ENCODE peak calls at places on chromosomes 11 and 22, in nine cellular contexts. H, C, Y, L, A, S, O, T and D are unnamed samples.

GRCh38 chr11:61325649-61326414 is 7.1 kb downstream of the DDB1 start:
- DNase-seq in H (no peak), C (no peak), Y (no peak), L (no peak), A (no peak), S (no peak), O (no peak), T (no peak), D (no peak)

GRCh38 chr11:62921201-62921572 is at the start of gene CHRM1:
- DNase-seq in H (no peak), C (no peak), Y (peak; percentile 16), L (peak; percentile 23), A (peak; percentile 68), S (no peak), O (no peak), T (no peak), D (no peak)

GRCh38 chr22:30425616-30426394 is at the start of gene MTFP1:
- DNase-seq in H (peak; percentile 83), C (peak; percentile 74), Y (peak; percentile 60), L (peak; percentile 55), A (peak; percentile 90), S (peak; percentile 64), O (peak; percentile 72), T (peak; percentile 64), D (peak; percentile 39)

GRCh38 chr22:37193629-37194191 is 5.7 kb upstream of the C1QTNF6 start:
- DNase-seq in H (no peak), C (no peak), Y (no peak), L (peak; percentile 33), A (no peak), S (peak; percentile 63), O (peak; percentile 31), T (peak; percentile 35), D (no peak)

GRCh38 chr22:24819941-24820461 is 14.0 kb downstream of the SGSM1 start:
- DNase-seq in H (no peak), C (peak; percentile 7), Y (no peak), L (peak; percentile 80), A (no peak), S (no peak), O (peak; percentile 77), T (peak; percentile 27), D (no peak)

GRCh38 chr22:20036119-20036518 is 15.2 kb downstream of the TANGO2 start:
- DNase-seq in H (no peak), C (no peak), Y (no peak), L (no peak), A (no peak), S (no peak), O (no peak), T (no peak), D (no peak)

GRCh38 chr22:26398741-26399153 is 30.3 kb upstream of the ASPHD2 start:
- DNase-seq in H (peak; percentile 69), C (peak; percentile 91), Y (peak; percentile 34), L (peak; percentile 65), A (peak; percentile 77), S (peak; percentile 19), O (peak; percentile 40), T (peak; percentile 22), D (peak; percentile 32)

GRCh38 chr11:76246271-76246933 is 40.1 kb upstream of the WNT11 start:
- DNase-seq in H (no peak), C (no peak), Y (no peak), L (no peak), A (peak; percentile 77), S (no peak), O (peak; percentile 12), T (no peak), D (no peak)

GRCh38 chr11:19577849-19578619 is 134.6 kb upstream of the NAV2 start:
- DNase-seq in H (no peak), C (peak; percentile 67), Y (no peak), L (peak; percentile 28), A (no peak), S (no peak), O (peak; percentile 65), T (peak; percentile 73), D (no peak)

GRCh38 chr11:111635706-111636045 is 33.4 kb downstream of the SIK2 start:
- DNase-seq in H (no peak), C (peak; percentile 49), Y (no peak), L (peak; percentile 60), A (no peak), S (no peak), O (peak; percentile 58), T (peak; percentile 24), D (no peak)

GRCh38 chr11:17473071-17473744 is 3.4 kb downstream of the ABCC8 start:
- DNase-seq in H (peak; percentile 86), C (peak; percentile 5), Y (no peak), L (no peak), A (no peak), S (no peak), O (no peak), T (no peak), D (no peak)

GRCh38 chr11:67351275-67352005 is 1.9 kb downstream of the POLD4 start:
- DNase-seq in H (peak; percentile 60), C (peak; percentile 85), Y (peak; percentile 72), L (peak; percentile 78), A (peak; percentile 89), S (peak; percentile 63), O (no peak), T (peak; percentile 68), D (peak; percentile 64)

GRCh38 chr11:46272816-46273427 is 4.5 kb upstream of the CREB3L1 start:
- DNase-seq in H (peak; percentile 31), C (peak; percentile 89), Y (peak; percentile 55), L (peak; percentile 67), A (no peak), S (no peak), O (peak; percentile 73), T (peak; percentile 69), D (no peak)

GRCh38 chr11:59862252-59862651 is 4.0 kb downstream of the TCN1 start:
- DNase-seq in H (no peak), C (no peak), Y (no peak), L (no peak), A (no peak), S (no peak), O (no peak), T (no peak), D (no peak)

GRCh38 chr11:76156971-76157427 is 49.3 kb downstream of the WNT11 start:
- DNase-seq in H (no peak), C (no peak), Y (no peak), L (no peak), A (peak; percentile 59), S (no peak), O (no peak), T (no peak), D (no peak)

GRCh38 chr11:94652735-94653284 is 85.6 kb downstream of the PIWIL4 start:
- DNase-seq in H (no peak), C (no peak), Y (no peak), L (no peak), A (no peak), S (no peak), O (no peak), T (no peak), D (no peak)

GRCh38 chr11:97428247-97428646 is 1038.4 kb downstream of the JRKL start:
- DNase-seq in H (no peak), C (no peak), Y (no peak), L (no peak), A (no peak), S (no peak), O (no peak), T (no peak), D (no peak)

GRCh38 chr11:66417000-66417399 is 3.8 kb upstream of the NPAS4 start:
- DNase-seq in H (no peak), C (no peak), Y (no peak), L (no peak), A (no peak), S (no peak), O (no peak), T (no peak), D (no peak)

GRCh38 chr22:28883917-28884753 is 763 bp downstream of the ZNRF3 start:
- DNase-seq in H (peak; percentile 28), C (peak; percentile 77), Y (peak; percentile 19), L (peak; percentile 53), A (peak; percentile 87), S (peak; percentile 28), O (peak; percentile 33), T (peak; percentile 53), D (peak; percentile 26)

DNA sequence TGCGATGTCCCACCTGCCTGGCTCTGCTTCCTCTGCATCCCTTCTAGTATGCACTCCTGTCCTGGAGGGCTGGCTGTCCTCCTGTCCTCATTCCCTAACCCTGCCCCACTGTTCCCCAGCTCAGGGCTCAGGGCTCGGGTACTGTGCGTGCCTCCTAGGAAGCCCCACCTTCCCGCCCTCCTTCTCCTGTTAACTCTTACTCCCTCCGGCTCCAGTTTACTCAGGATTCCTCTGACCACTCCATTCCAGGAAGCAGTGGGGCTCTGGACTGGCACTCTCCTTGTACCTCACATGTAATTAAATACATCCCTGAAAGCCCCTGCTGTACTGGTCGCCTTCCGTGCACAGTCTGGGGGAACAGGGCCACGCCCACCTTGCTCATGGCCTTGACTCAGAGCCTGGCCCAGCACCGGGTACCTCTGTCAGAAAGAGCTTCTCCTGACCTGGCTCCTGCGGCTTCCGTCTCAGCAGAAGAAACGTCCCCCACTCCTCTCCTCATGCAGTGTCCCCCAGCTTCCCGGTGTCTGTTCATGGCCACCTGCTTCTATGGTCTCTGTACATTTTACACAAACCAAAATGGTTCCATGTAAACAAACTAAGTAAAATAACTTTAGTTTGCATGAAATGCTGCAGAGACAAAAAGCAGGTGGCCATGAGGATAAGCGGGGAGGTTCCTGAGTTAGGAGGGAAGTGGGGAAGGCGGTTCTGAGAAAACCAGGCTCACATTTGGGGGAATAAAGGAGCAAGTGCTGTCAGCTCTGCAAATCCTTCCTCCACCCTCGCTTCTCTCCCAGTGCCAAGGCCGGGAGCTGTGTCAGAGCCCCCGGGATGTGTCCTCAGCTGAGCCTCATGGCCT is 445.9 kb downstream of the BRD1 start:
- DNase-seq in H (no peak), C (no peak), Y (no peak), L (no peak), A (no peak), S (no peak), O (no peak), T (no peak), D (no peak)
- H3K9me3 ChIP-seq in H (no peaks in the 10 kb centered on the region), C (no peaks in the 10 kb centered on the region), Y (peaks cover 7% of the 10 kb centered on the region), L (no peaks in the 10 kb centered on the region), A (no peaks in the 10 kb centered on the region), S (no peaks in the 10 kb centered on the region), O (no peaks in the 10 kb centered on the region), T (no peaks in the 10 kb centered on the region), D (no peaks in the 10 kb centered on the region)

GRCh38 chr11:134725211-134725610 is 313.2 kb upstream of the B3GAT1 start:
- DNase-seq in H (no peak), C (no peak), Y (no peak), L (no peak), A (no peak), S (no peak), O (no peak), T (no peak), D (no peak)
- H3K9me3 ChIP-seq in H (no peaks in the 10 kb centered on the region), C (no peaks in the 10 kb centered on the region), Y (no peaks in the 10 kb centered on the region), L (no peaks in the 10 kb centered on the region), A (no peaks in the 10 kb centered on the region), S (no peaks in the 10 kb centered on the region), O (no peaks in the 10 kb centered on the region), T (no peaks in the 10 kb centered on the region), D (no peaks in the 10 kb centered on the region)

GRCh38 chr22:47623056-47623739 is 860.7 kb downstream of the TBC1D22A start:
- DNase-seq in H (no peak), C (no peak), Y (no peak), L (no peak), A (no peak), S (no peak), O (no peak), T (no peak), D (no peak)
- H3K9me3 ChIP-seq in H (no peaks in the 10 kb centered on the region), C (no peaks in the 10 kb centered on the region), Y (no peaks in the 10 kb centered on the region), L (no peaks in the 10 kb centered on the region), A (no peaks in the 10 kb centered on the region), S (no peaks in the 10 kb centered on the region), O (no peaks in the 10 kb centered on the region), T (no peaks in the 10 kb centered on the region), D (no peaks in the 10 kb centered on the region)

GRCh38 chr11:55658608-55659007 is 3.4 kb upstream of the OR4C6 start:
- DNase-seq in H (no peak), C (no peak), Y (no peak), L (no peak), A (no peak), S (no peak), O (no peak), T (no peak), D (no peak)
- H3K9me3 ChIP-seq in H (no peaks in the 10 kb centered on the region), C (no peaks in the 10 kb centered on the region), Y (no peaks in the 10 kb centered on the region), L (no peaks in the 10 kb centered on the region), A (no peaks in the 10 kb centered on the region), S (no peaks in the 10 kb centered on the region), O (no peaks in the 10 kb centered on the region), T (no peaks in the 10 kb centered on the region), D (no peaks in the 10 kb centered on the region)